ENCODE peak calls at places on chromosomes 12 and 14, in seven cellular contexts. D is NCI-H1436; F is bronchial epithelial cell; N is lower lobe of right lung; X is fibroblast of the aortic adventitia; P is NCI-H2107; K is activated CD8-positive, alpha-beta memory T cell treated with anti-CD3 and anti-CD28 coated beads for 4 hours. W is an unnamed sample.

GRCh38 chr14:50954811-50955372 is 10.6 kb upstream of the PYGL start:
- DNase-seq in D (peak), F (peak), N (no peak), X (peak), P (no peak), K (no peak), W (peak)

GRCh38 chr14:35215110-35215872 is 76.9 kb upstream of the PSMA6 start:
- DNase-seq in D (no peak), F (peak), N (no peak), X (peak), P (no peak), K (no peak), W (peak)

GRCh38 chr12:116133149-116133548 is 144.3 kb downstream of the MED13L start:
- DNase-seq in D (no peak), F (peak), N (no peak), X (peak), P (no peak), K (no peak), W (no peak)

GRCh38 chr14:32473476-32473875 is 144.4 kb downstream of the AKAP6 start:
- DNase-seq in D (no peak), F (peak), N (no peak), X (peak), P (no peak), K (no peak), W (peak)

GRCh38 chr12:70074510-70074909 is 168.7 kb upstream of the CNOT2 start:
- DNase-seq in D (no peak), F (peak), N (no peak), X (no peak), P (no peak), K (no peak), W (no peak)

GRCh38 chr14:92675421-92675820 is 73.0 kb downstream of the LGMN start:
- DNase-seq in D (no peak), F (no peak), N (no peak), X (no peak), P (no peak), K (no peak), W (no peak)

GRCh38 chr14:35594616-35595015 is 60.7 kb downstream of the INSM2 start:
- DNase-seq in D (no peak), F (no peak), N (no peak), X (peak), P (no peak), K (no peak), W (no peak)

GRCh38 chr14:95146079-95146771 is 11.1 kb downstream of the DICER1 start:
- DNase-seq in D (no peak), F (no peak), N (peak), X (no peak), P (no peak), K (no peak), W (no peak)

GRCh38 chr12:85823436-85824179 is 12.6 kb downstream of the RASSF9 start:
- DNase-seq in D (no peak), F (peak), N (no peak), X (peak), P (no peak), K (no peak), W (peak)

GRCh38 chr14:57879516-57879915 is 13.6 kb upstream of the SLC35F4 start:
- DNase-seq in D (no peak), F (no peak), N (no peak), X (no peak), P (no peak), K (no peak), W (no peak)

GRCh38 chr14:99064262-99064954 is 207.6 kb downstream of the BCL11B start:
- DNase-seq in D (no peak), F (peak), N (no peak), X (no peak), P (no peak), K (no peak), W (no peak)

GRCh38 chr12:121060149-121061001 is 21.3 kb upstream of the OASL start:
- DNase-seq in D (peak), F (peak), N (peak), X (peak), P (peak), K (peak), W (peak)

GRCh38 chr12:105943525-105943924 is 195.2 kb downstream of the NUAK1 start:
- DNase-seq in D (no peak), F (no peak), N (no peak), X (no peak), P (no peak), K (no peak), W (no peak)

GRCh38 chr12:12533238-12533829 is 29.3 kb downstream of the DUSP16 start:
- DNase-seq in D (no peak), F (peak), N (peak), X (peak), P (no peak), K (no peak), W (no peak)

GRCh38 chr14:65922166-65922565 is 509.6 kb downstream of the FUT8 start:
- DNase-seq in D (no peak), F (no peak), N (no peak), X (no peak), P (no peak), K (no peak), W (no peak)

GRCh38 chr12:111766608-111767361 is at the start of gene ALDH2:
- DNase-seq in D (peak), F (no peak), N (peak), X (peak), P (peak), K (no peak), W (no peak)

GRCh38 chr12:1572731-1573130 is 21.6 kb downstream of the FBXL14 start:
- DNase-seq in D (no peak), F (no peak), N (no peak), X (no peak), P (no peak), K (no peak), W (no peak)

GRCh38 chr12:11209098-11209497 is 22.4 kb upstream of the TAS2R42 start:
- DNase-seq in D (no peak), F (no peak), N (no peak), X (no peak), P (no peak), K (no peak), W (no peak)

GRCh38 chr12:25716842-25717241 is 163.8 kb upstream of the LMNTD1 start:
- DNase-seq in D (no peak), F (no peak), N (no peak), X (peak), P (no peak), K (no peak), W (no peak)

GRCh38 chr12:95815635-95816212 is 25.2 kb upstream of the NTN4 start:
- DNase-seq in D (no peak), F (peak), N (no peak), X (peak), P (no peak), K (no peak), W (no peak)

GRCh38 chr12:388547-389137 is 478 bp downstream of the KDM5A start:
- DNase-seq in D (no peak), F (peak), N (peak), X (peak), P (no peak), K (peak), W (no peak)

GRCh38 chr14:35353409-35354172 is 51.0 kb downstream of the NFKBIA start:
- DNase-seq in D (no peak), F (peak), N (peak), X (no peak), P (no peak), K (no peak), W (no peak)

W was measured in stromal cell of bone marrow.